ENCODE peak calls at places on chromosomes 12 and 14, in five cellular contexts. Z, U, D, O and Q are unnamed samples.

GRCh38 chr12:82874935-82875334 is 188.2 kb downstream of the TMTC2 start:
- DNase-seq in Z (no peak), U (no peak), D (peak; percentile 65), O (no peak), Q (no peak)

GRCh38 chr12:76020731-76021672 is 10.6 kb downstream of the PHLDA1 start:
- DNase-seq in Z (peak; percentile 30), U (peak; percentile 70), D (peak; percentile 82), O (no peak), Q (no peak)

GRCh38 chr14:104585966-104586702 is 6.6 kb downstream of the C14orf180 start:
- DNase-seq in Z (no peak), U (no peak), D (no peak), O (no peak), Q (no peak)

GRCh38 chr14:68314642-68315041 is 478.2 kb downstream of the ZFP36L1 start:
- DNase-seq in Z (no peak), U (no peak), D (no peak), O (no peak), Q (no peak)

GRCh38 chr12:109728921-109729836 is 15.6 kb downstream of the FAM222A start:
- DNase-seq in Z (peak; percentile 18), U (no peak), D (no peak), O (no peak), Q (no peak)

GRCh38 chr12:131618303-131618658 is 92.6 kb upstream of the SFSWAP start:
- DNase-seq in Z (no peak), U (no peak), D (no peak), O (no peak), Q (no peak)

GRCh38 chr12:113172185-113172584 is 13.1 kb downstream of the DDX54 start:
- DNase-seq in Z (no peak), U (no peak), D (no peak), O (no peak), Q (no peak)

GRCh38 chr12:106249411-106250135 is 1.8 kb upstream of the CKAP4 start:
- DNase-seq in Z (no peak), U (no peak), D (no peak), O (no peak), Q (peak; percentile 79)